ENCODE peak calls at places on chromosomes 12 and 14, in four cellular contexts. Z is GM23338, F is breast epithelium, B is GM12891. N is an unnamed sample.

GRCh38 chr14:89262041-89262440 is 155.0 kb downstream of the FOXN3 start:
- DNase-seq in F (no peak), Z (no peak), B (no peak), N (no peak)

GRCh38 chr12:132837693-132838463 is 9.2 kb upstream of the GOLGA3 start:
- DNase-seq in B (no peak), F (no peak), Z (no peak), N (no peak)

GRCh38 chr14:73014105-73014504 is 12.8 kb downstream of the ZFYVE1 start:
- DNase-seq in F (no peak), B (peak), Z (no peak), N (peak)

GRCh38 chr14:31391977-31392503 is 28.3 kb downstream of the HEATR5A start:
- DNase-seq in B (no peak), Z (no peak), F (no peak), N (no peak)

GRCh38 chr14:50403433-50403832 is 6.8 kb upstream of the CDKL1 start:
- DNase-seq in F (no peak), Z (no peak), B (no peak), N (no peak)

GRCh38 chr12:84840356-84840755 is 72.2 kb downstream of the SLC6A15 start:
- DNase-seq in F (no peak), B (no peak), Z (no peak), N (no peak)

GRCh38 chr14:105337966-105338365 is 23.4 kb downstream of the PACS2 start:
- DNase-seq in Z (no peak), B (no peak), F (no peak), N (no peak)

GRCh38 chr12:22437031-22437806 is 102.7 kb upstream of the ST8SIA1 start:
- DNase-seq in F (no peak), B (no peak), Z (peak), N (no peak)

GRCh38 chr14:30333934-30334333 is 225.0 kb upstream of the G2E3 start:
- DNase-seq in Z (no peak), F (no peak), B (no peak), N (no peak)

GRCh38 chr12:50924131-50924438 is 28.3 kb upstream of the HIGD1C start:
- DNase-seq in Z (no peak), F (no peak), B (no peak), N (no peak)

GRCh38 chr14:90624228-90624627 is 192.0 kb downstream of the TTC7B start:
- DNase-seq in Z (no peak), F (peak), B (no peak), N (no peak)

GRCh38 chr12:77940011-77940423 is 109.3 kb downstream of the NAV3 start:
- DNase-seq in B (no peak), Z (no peak), F (no peak), N (no peak)

GRCh38 chr12:49089831-49090773 is 4.5 kb downstream of the DHH start:
- DNase-seq in Z (peak), B (no peak), F (no peak), N (no peak)

GRCh38 chr14:30005114-30005698 is 77.6 kb upstream of the PRKD1 start:
- DNase-seq in Z (peak), F (no peak), B (peak), N (no peak)

GRCh38 chr12:45575417-45575816 is 154.1 kb upstream of the ARID2 start:
- DNase-seq in Z (no peak), B (no peak), F (no peak), N (no peak)

GRCh38 chr12:82279597-82279996 is 78.6 kb downstream of the CCDC59 start:
- DNase-seq in B (no peak), Z (no peak), F (no peak), N (no peak)

GRCh38 chr12:130162267-130162666 is at the start of gene FZD10:
- DNase-seq in F (no peak), Z (peak), B (no peak), N (no peak)

GRCh38 chr12:100566887-100567637 is 6.4 kb upstream of the GAS2L3 start:
- DNase-seq in B (peak), Z (no peak), F (no peak), N (peak)

GRCh38 chr12:64323476-64324225 is 66.9 kb downstream of the C12orf56 start:
- DNase-seq in Z (peak), B (no peak), F (no peak), N (no peak)

GRCh38 chr12:1739368-1739767 is 48.5 kb downstream of the ADIPOR2 start:
- DNase-seq in F (no peak), Z (no peak), B (no peak), N (no peak)

DNA sequence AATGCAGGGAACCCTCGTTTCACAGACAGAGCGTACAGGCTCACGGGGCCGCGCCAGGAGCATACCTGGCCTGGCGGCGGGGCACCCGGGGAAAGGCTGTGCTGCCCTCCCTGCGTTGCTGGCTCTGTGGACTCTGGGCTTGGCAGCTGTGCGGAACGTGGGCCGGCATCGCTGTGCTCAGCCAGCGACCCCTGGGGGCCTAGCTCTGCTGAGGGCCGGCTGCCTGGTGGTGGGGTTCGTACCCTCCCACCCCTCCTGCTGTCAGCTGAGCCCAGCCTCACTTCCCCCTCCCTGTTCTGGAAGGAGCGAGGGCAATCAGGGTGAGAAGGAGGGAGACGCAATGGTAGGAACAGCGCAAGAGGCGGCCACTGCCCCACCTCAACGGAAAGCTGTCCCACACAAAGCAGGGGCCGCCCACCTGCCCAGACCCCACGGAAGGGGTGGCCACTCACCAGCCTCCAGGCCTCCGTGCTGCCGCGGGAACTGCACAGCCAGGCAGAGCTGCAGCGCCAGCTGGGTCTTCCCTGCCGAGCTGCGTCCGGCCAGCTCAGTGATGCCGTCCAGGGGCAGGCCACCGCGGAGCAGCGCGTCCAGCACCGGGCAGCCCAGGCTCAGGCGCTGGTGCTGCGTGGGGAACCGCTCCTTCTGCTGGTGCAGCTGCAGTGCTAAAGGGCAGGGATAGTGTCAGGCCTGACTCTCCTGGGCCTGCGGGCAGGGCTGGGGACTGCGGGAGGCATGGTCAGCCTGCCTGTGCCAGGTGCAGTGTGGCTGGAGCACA is 8.5 kb downstream of the XRCC3 start:
- DNase-seq in B (no peak), Z (no peak), F (no peak), N (no peak)
- TF ChIP-seq POLR2AphosphoS5 in B (no peak), Z (no peak), F (no peak), N (no peak)

DNA sequence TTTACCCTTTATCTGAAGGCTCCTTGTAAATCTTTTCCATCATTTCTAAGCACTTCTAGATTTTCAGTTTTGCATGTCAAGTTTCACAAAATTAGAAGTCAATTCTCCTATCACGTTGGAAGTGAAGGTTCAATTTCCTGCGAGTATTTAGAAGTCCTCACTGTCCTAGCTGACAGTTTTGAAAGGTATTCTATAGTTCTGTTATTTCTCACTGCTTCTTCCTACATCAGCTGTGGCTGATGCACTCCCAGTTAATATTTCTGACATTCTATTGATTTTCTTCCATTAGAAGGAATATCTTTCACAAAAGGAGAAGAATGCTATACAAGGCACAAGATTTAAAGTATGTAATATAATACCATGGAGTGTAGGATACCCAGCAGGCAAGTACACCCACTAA is 15.8 kb upstream of the TMCC3 start:
- DNase-seq in Z (no peak), B (no peak), F (no peak), N (no peak)
- TF ChIP-seq POLR2AphosphoS5 in Z (no peak), B (no peak), F (no peak), N (no peak)

DNA sequence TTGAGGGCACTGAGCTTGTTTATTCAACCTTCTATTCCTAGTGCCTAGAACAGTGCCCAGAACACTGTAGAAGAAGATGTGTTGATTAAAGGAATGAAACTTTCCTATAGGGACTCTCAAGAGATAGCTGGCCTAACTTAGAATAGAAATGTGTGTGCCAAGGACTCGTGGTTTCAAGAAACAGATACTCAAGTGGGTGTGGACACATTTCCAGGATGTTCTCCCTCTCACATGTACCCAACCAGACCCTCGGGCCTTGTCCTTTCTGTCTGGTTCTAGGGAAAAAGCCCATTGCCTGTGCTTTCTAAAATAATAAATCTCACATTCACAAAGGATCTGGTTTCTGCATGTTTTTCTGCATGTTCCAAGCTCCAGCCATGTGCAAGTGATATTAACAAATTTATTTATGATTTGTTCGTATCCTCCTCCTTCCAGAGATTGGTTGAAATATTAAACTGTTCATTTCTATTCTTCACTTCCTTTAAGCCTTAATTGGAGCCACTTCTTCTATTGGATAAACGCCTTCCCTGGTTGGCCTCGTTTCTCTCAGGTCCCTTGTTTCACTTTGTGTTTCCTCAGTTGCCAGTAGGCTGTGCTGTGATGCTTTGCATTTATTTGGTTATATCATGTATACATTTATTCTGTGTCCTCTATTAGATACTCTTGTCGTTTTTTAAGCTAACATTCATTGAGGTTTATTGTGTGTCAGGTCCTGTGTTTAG is 89.8 kb downstream of the CRADD start:
- DNase-seq in Z (peak), B (peak), F (no peak), N (no peak)
- TF ChIP-seq POLR2AphosphoS5 in Z (no peak), B (no peak), F (no peak), N (no peak)

DNA sequence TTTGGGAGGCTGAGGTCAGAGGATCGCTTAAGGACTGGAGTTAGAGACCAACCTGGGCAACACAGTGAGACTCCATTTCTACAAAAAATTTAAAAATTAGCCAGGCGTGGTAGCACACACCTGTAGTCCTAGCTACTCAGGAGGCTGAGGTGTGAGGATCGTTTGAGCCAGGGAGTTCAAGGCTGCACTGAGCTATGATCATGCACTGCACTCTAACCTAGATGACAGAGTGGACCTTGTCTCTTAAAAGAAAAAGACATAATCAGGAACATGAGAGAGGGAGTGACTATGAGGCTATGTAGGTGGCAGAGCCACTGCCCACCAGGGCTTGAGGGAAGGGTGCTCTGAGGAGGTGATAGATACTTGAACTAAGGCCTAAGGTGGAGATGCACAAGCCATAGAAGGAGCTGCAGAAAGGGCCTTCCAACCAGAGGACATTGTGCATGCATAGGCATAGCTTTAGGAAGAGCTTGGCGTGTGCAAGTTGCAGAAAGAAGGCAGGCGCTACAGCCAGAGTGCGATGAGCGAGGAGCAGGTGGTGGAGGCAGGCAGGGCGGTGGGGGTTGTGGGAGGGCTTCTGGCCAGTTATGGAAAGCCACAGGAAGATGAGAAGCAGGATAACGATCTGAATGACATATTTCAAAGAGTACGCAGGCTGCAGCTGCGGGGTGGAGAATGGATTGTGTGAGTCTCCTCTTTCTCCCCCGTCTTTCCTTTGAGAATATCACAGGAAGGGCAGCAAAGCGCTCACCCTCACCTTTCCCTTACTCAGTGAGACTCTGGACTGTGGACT is 49.0 kb upstream of the PLXNC1 start:
- DNase-seq in F (no peak), Z (no peak), B (no peak), N (no peak)
- TF ChIP-seq POLR2AphosphoS5 in F (no peak), Z (no peak), B (no peak), N (no peak)

GRCh38 chr14:33880330-33880729 is 70.5 kb downstream of the EGLN3 start:
- DNase-seq in F (no peak), Z (no peak), B (no peak), N (no peak)

GRCh38 chr14:33879684-33880286 is 71.1 kb downstream of the EGLN3 start:
- DNase-seq in F (no peak), Z (no peak), B (no peak), N (no peak)

DNA sequence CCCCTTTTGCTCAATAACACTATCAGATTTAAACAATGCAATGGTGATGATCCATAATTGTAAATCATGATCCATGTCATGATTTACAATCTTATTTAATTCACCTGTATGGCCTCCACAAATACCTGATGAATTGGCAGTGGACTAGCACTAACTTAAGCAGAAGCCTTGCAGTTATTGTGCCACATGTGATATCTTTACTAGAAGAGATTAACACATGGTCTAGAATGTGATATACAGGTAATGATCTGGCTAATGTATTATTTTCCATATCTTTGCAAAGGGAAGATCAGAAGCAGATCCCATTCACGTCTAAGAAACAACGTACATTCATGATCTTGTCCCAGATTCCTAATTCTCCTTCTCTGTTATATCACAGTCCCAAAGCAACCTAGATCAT is 66.0 kb downstream of the EGLN3 start:
- DNase-seq in B (no peak), F (no peak), Z (no peak), N (no peak)
- TF ChIP-seq POLR2AphosphoS5 in B (no peak), F (no peak), Z (no peak), N (no peak)

DNA sequence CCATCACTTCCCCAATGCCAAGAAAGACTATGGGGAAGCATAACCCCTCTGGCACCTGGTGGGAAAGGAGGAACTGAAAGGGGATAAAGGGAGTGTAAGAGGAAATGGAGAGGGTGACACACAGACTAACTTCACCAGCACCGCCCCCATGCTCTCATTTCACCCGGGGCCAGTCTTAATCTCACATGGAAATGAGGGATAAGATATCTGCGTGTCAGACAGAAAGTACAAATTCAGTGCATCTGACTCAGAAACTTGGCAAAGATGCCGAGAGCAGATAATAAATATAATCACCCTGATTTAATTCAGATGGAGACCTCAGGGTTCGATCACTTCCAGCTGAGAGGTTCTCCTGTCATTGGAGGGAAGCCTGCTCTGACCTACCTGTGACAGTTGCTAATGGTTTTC is 191.6 kb downstream of the DUSP6 start:
- DNase-seq in F (no peak), B (no peak), Z (no peak), N (no peak)
- TF ChIP-seq POLR2AphosphoS5 in F (no peak), B (no peak), Z (no peak), N (no peak)

N was measured in GM12892.